ENCODE peak calls at places on chromosome 12, in four cellular contexts. U, R, Y and P are unnamed samples.

GRCh38 chr12:132095520-132096409 is 48.4 kb downstream of the DDX51 start:
- DNase-seq in U (no peak), R (no peak), Y (no peak), P (no peak)

GRCh38 chr12:113462117-113462774 is 9.4 kb downstream of the LHX5 start:
- DNase-seq in U (peak), R (peak), Y (peak), P (peak)

GRCh38 chr12:123713398-123714301 is 1.5 kb downstream of the ATP6V0A2 start:
- DNase-seq in U (no peak), R (no peak), Y (no peak), P (peak)

GRCh38 chr12:87253157-87253556 is 776.0 kb downstream of the C12orf50 start:
- DNase-seq in U (no peak), R (no peak), Y (no peak), P (no peak)

GRCh38 chr12:67853204-67853603 is 136.0 kb upstream of the IFNG-AS1 start:
- DNase-seq in U (no peak), R (no peak), Y (no peak), P (no peak)

GRCh38 chr12:68176252-68176651 is 16.7 kb upstream of the IFNG start:
- DNase-seq in U (no peak), R (no peak), Y (no peak), P (no peak)

GRCh38 chr12:48125985-48126384 is 6.8 kb downstream of the PFKM start:
- DNase-seq in U (no peak), R (no peak), Y (no peak), P (no peak)

GRCh38 chr12:90945070-90945649 is 9.8 kb downstream of the CCER1 start:
- DNase-seq in U (no peak), R (no peak), Y (no peak), P (peak)

GRCh38 chr12:59407799-59408198 is 188.0 kb upstream of the SLC16A7 start:
- DNase-seq in U (no peak), R (no peak), Y (no peak), P (no peak)

GRCh38 chr12:40622246-40622838 is 69.9 kb upstream of the CNTN1 start:
- DNase-seq in U (peak), R (no peak), Y (no peak), P (peak)

GRCh38 chr12:51374856-51375255 is 16.4 kb downstream of the GALNT6 start:
- DNase-seq in U (no peak), R (no peak), Y (no peak), P (no peak)

GRCh38 chr12:7114008-7114407 is 5.0 kb upstream of the C1RL start:
- DNase-seq in U (no peak), R (no peak), Y (no peak), P (no peak)

GRCh38 chr12:121697093-121697698 is 15.4 kb upstream of the TMEM120B start:
- DNase-seq in U (no peak), R (no peak), Y (no peak), P (peak)

GRCh38 chr12:2776129-2776806 is 18.5 kb upstream of the FKBP4 start:
- DNase-seq in U (no peak), R (no peak), Y (no peak), P (no peak)

GRCh38 chr12:51405801-51406207 is 14.6 kb upstream of the GALNT6 start:
- DNase-seq in U (no peak), R (no peak), Y (no peak), P (no peak)

GRCh38 chr12:11621797-11622423 is 27.6 kb upstream of the ETV6 start:
- DNase-seq in U (peak), R (peak), Y (peak), P (peak)